ENCODE peak calls at places on chromosomes 12 and 14, in ten cellular contexts. Q is NCI-H345; Z is astrocyte of the spinal cord; M is HEK293T; X is activated T-helper 1 cell treated with anti-CD3 and anti-CD28 coated beads, Interleukin-2, amount 50 U/mL, for 16 hours; T is mucosa of descending colon; E is mucosa of gallbladder; D is AG09319; L is left kidney; B is neural crest cell. J is an unnamed sample.

GRCh38 chr12:27192118-27192802 is 51.8 kb upstream of the STK38L start:
- DNase-seq in X (no peak), M (no peak), Q (no peak), D (no peak), L (no peak), T (no peak), E (no peak), B (no peak), Z (no peak), J (no peak)

GRCh38 chr12:85923767-85924331 is 49.8 kb downstream of the NTS start:
- DNase-seq in E (no peak), X (no peak), B (no peak), T (no peak), L (peak), M (no peak), Q (peak), D (no peak), Z (peak), J (no peak)

GRCh38 chr12:56565510-56566101 is 44.0 kb downstream of the RBMS2 start:
- DNase-seq in B (no peak), T (peak), E (peak), M (no peak), L (peak), Z (peak), X (no peak), D (peak), Q (no peak), J (peak)

GRCh38 chr14:45252356-45253069 is 489 bp downstream of the MIS18BP1 start:
- DNase-seq in Z (no peak), M (no peak), E (no peak), Q (peak), T (peak), B (peak), D (no peak), X (no peak), L (peak), J (peak)

GRCh38 chr12:70033310-70033709 is 208.3 kb downstream of the MYRFL start:
- DNase-seq in L (no peak), T (no peak), M (no peak), Q (no peak), D (no peak), B (no peak), Z (no peak), X (no peak), E (no peak), J (no peak)

GRCh38 chr14:72904840-72905561 is 11.1 kb upstream of the DPF3 start:
- DNase-seq in L (peak), Z (peak), D (peak), M (peak), X (peak), E (peak), T (peak), Q (peak), B (peak), J (peak)

GRCh38 chr12:88945041-88945732 is 364.9 kb upstream of the KITLG start:
- DNase-seq in L (no peak), Z (peak), Q (no peak), E (no peak), X (no peak), D (no peak), M (no peak), B (no peak), T (no peak), J (no peak)

GRCh38 chr12:46523863-46524770 is 151.5 kb upstream of the SLC38A2 start:
- DNase-seq in Q (no peak), E (no peak), X (no peak), L (peak), T (no peak), Z (peak), B (no peak), D (peak), M (no peak), J (peak)

GRCh38 chr12:3366451-3367155 is 124.4 kb upstream of the PRMT8 start:
- DNase-seq in Z (no peak), Q (no peak), E (no peak), X (no peak), L (peak), B (no peak), T (no peak), M (no peak), D (no peak), J (no peak)

GRCh38 chr14:105281354-105282097 is 19.3 kb downstream of the BRF1 start:
- DNase-seq in L (peak), D (no peak), T (no peak), E (peak), Q (no peak), B (peak), M (peak), Z (peak), X (no peak), J (peak)

GRCh38 chr12:130904064-130904463 is 32.2 kb downstream of the RAN start:
- DNase-seq in X (no peak), B (no peak), M (no peak), T (no peak), D (no peak), Z (no peak), L (no peak), Q (no peak), E (no peak), J (no peak)

GRCh38 chr14:33271891-33272290 is 333.2 kb downstream of the NPAS3 start:
- DNase-seq in M (no peak), L (no peak), D (no peak), E (no peak), X (no peak), Q (no peak), Z (no peak), T (no peak), B (no peak), J (no peak)

GRCh38 chr14:35380794-35381193 is 23.8 kb downstream of the NFKBIA start:
- DNase-seq in T (no peak), Q (no peak), X (no peak), D (no peak), L (peak), B (no peak), M (peak), E (no peak), Z (no peak), J (no peak)

GRCh38 chr12:109885616-109886015 is 5.3 kb upstream of the GLTP start:
- DNase-seq in D (no peak), X (no peak), B (no peak), Q (no peak), T (no peak), E (no peak), M (no peak), Z (no peak), L (no peak), J (no peak)

GRCh38 chr14:29607129-29607528 is 320.5 kb downstream of the PRKD1 start:
- DNase-seq in X (no peak), D (no peak), L (no peak), B (no peak), T (no peak), E (no peak), Q (no peak), Z (no peak), M (no peak), J (no peak)

GRCh38 chr12:42129595-42130204 is 15.0 kb downstream of the GXYLT1 start:
- DNase-seq in D (no peak), B (no peak), E (peak), Q (peak), M (peak), L (peak), Z (peak), X (no peak), T (no peak), J (no peak)

GRCh38 chr12:96197503-96198272 is 3.5 kb downstream of the ELK3 start:
- DNase-seq in Z (peak), E (no peak), B (no peak), M (no peak), L (no peak), Q (no peak), X (no peak), T (no peak), D (no peak), J (no peak)

GRCh38 chr12:53076461-53076860 is 2.7 kb downstream of the SPRYD3 start:
- DNase-seq in T (no peak), M (no peak), Q (no peak), X (no peak), Z (no peak), B (no peak), L (no peak), E (no peak), D (no peak), J (no peak)

GRCh38 chr12:2551097-2551496 is 243.7 kb upstream of the FKBP4 start:
- DNase-seq in B (no peak), E (no peak), Z (no peak), X (no peak), T (no peak), D (no peak), L (peak), Q (no peak), M (no peak), J (no peak)

GRCh38 chr14:94746131-94746530 is 23.8 kb downstream of the GSC start:
- DNase-seq in T (no peak), L (no peak), D (no peak), M (no peak), B (no peak), Z (no peak), Q (no peak), X (no peak), E (no peak), J (no peak)

GRCh38 chr14:67539116-67539515 is 6.0 kb downstream of the PLEKHH1 start:
- DNase-seq in Q (no peak), D (no peak), T (no peak), M (no peak), X (no peak), L (no peak), E (no peak), B (peak), Z (no peak), J (no peak)

GRCh38 chr12:131803995-131804521 is 24.1 kb upstream of the MMP17 start:
- DNase-seq in E (no peak), M (no peak), Z (peak), D (no peak), B (no peak), L (peak), T (peak), Q (no peak), X (no peak), J (no peak)

GRCh38 chr12:12115531-12115930 is 44.8 kb downstream of the BCL2L14 start:
- DNase-seq in Q (no peak), B (no peak), D (no peak), E (no peak), Z (no peak), M (no peak), X (no peak), L (no peak), T (no peak), J (no peak)

GRCh38 chr12:116319851-116320621 is 42.5 kb upstream of the MED13L start:
- DNase-seq in D (peak), T (no peak), Z (peak), X (no peak), Q (no peak), E (peak), L (no peak), B (no peak), M (no peak), J (peak)

GRCh38 chr12:1611775-1612174 is 17.3 kb upstream of the WNT5B start:
- DNase-seq in T (no peak), E (no peak), M (no peak), X (no peak), D (peak), Z (peak), L (peak), Q (peak), B (no peak), J (no peak)

GRCh38 chr14:105098316-105098715 is 33.1 kb upstream of the GPR132 start:
- DNase-seq in E (no peak), Q (no peak), L (no peak), Z (no peak), B (no peak), T (no peak), M (no peak), X (no peak), D (no peak), J (no peak)

GRCh38 chr12:58069268-58069967 is 128.1 kb downstream of the ATP23 start:
- DNase-seq in Q (no peak), T (no peak), X (no peak), E (no peak), D (peak), Z (no peak), M (no peak), B (no peak), L (peak), J (no peak)

GRCh38 chr14:21723431-21724045 is 49.9 kb upstream of the OR4E1 start:
- DNase-seq in D (no peak), Q (no peak), Z (no peak), L (peak), E (no peak), X (peak), T (peak), M (peak), B (peak), J (peak)

GRCh38 chr12:42104087-42104486 is 40.6 kb downstream of the GXYLT1 start:
- DNase-seq in L (no peak), X (no peak), M (no peak), T (no peak), Z (no peak), B (no peak), Q (no peak), D (no peak), E (no peak), J (no peak)

GRCh38 chr14:102654298-102654697 is 61.8 kb downstream of the RCOR1 start:
- DNase-seq in Q (no peak), B (no peak), M (no peak), D (no peak), X (no peak), Z (no peak), L (no peak), E (no peak), T (no peak), J (no peak)

GRCh38 chr12:71958993-71959588 is 20.4 kb downstream of the TPH2 start:
- DNase-seq in L (no peak), E (no peak), T (no peak), Z (peak), D (no peak), Q (no peak), X (no peak), M (no peak), B (no peak), J (no peak)

GRCh38 chr12:15443050-15443449 is 120.7 kb downstream of the PTPRO start:
- DNase-seq in D (no peak), M (no peak), Q (no peak), T (no peak), E (no peak), L (no peak), B (no peak), Z (no peak), X (no peak), J (no peak)

GRCh38 chr12:109710279-109710746 is 3.3 kb upstream of the FAM222A start:
- DNase-seq in T (no peak), Q (no peak), X (no peak), B (no peak), Z (peak), M (no peak), E (no peak), L (no peak), D (no peak), J (no peak)

J was measured in activated CD4-positive, alpha-beta memory T cell treated with anti-CD3 and anti-CD28 coated beads, Interleukin-2, amount 10 ng/mL, durations not matched to agents 7 days and 5 days.